ENCODE peak calls at places on chromosomes 11 and 22, in seven cellular contexts. J, S, A, D, U, G and R are unnamed samples.

GRCh38 chr22:33807465-33807864 is 112.8 kb downstream of the LARGE1 start:
- DNase-seq in J (no peak), S (no peak), A (no peak), D (no peak), U (no peak), G (no peak), R (no peak)

GRCh38 chr22:36741968-36742367 is 34.0 kb downstream of the IFT27 start:
- DNase-seq in J (no peak), S (no peak), A (no peak), D (no peak), U (no peak), G (no peak), R (no peak)

GRCh38 chr22:27545071-27545470 is 256.5 kb downstream of the MN1 start:
- DNase-seq in J (no peak), S (no peak), A (no peak), D (no peak), U (no peak), G (no peak), R (no peak)

GRCh38 chr11:76162336-76163288 is 43.7 kb downstream of the WNT11 start:
- DNase-seq in J (no peak), S (no peak), A (peak; percentile 58), D (no peak), U (no peak), G (no peak), R (no peak)

GRCh38 chr22:19815093-19815822 is 39.4 kb downstream of the GNB1L start:
- DNase-seq in J (no peak), S (no peak), A (peak; percentile 94), D (no peak), U (no peak), G (no peak), R (no peak)

GRCh38 chr22:21919526-21920307 is 32.9 kb downstream of the PPM1F start:
- DNase-seq in J (no peak), S (no peak), A (no peak), D (no peak), U (peak; percentile 11), G (no peak), R (no peak)

GRCh38 chr11:14587203-14587602 is 56.4 kb upstream of the PDE3B start:
- DNase-seq in J (no peak), S (no peak), A (no peak), D (no peak), U (no peak), G (no peak), R (no peak)

GRCh38 chr11:110759972-110760381 is 47.7 kb upstream of the ARHGAP20 start:
- DNase-seq in J (no peak), S (no peak), A (no peak), D (no peak), U (no peak), G (no peak), R (no peak)

GRCh38 chr11:111937461-111937769 is 272 bp downstream of the DIXDC1 start:
- DNase-seq in J (no peak), S (no peak), A (no peak), D (no peak), U (no peak), G (no peak), R (no peak)

GRCh38 chr11:47589103-47589502 is 2.6 kb downstream of the FAM180B start:
- DNase-seq in J (no peak), S (no peak), A (no peak), D (no peak), U (no peak), G (no peak), R (no peak)

GRCh38 chr22:27116295-27116694 is 458.9 kb downstream of the MIAT start:
- DNase-seq in J (no peak), S (no peak), A (no peak), D (no peak), U (no peak), G (no peak), R (no peak)

GRCh38 chr11:45102810-45103621 is 43.4 kb upstream of the PRDM11 start:
- DNase-seq in J (peak; percentile 44), S (peak; percentile 45), A (peak; percentile 70), D (peak; percentile 48), U (peak; percentile 87), G (no peak), R (peak; percentile 71)

GRCh38 chr22:44870021-44870420 is 117.6 kb downstream of the ARHGAP8 start:
- DNase-seq in J (no peak), S (peak; percentile 19), A (peak; percentile 60), D (no peak), U (no peak), G (no peak), R (no peak)

GRCh38 chr11:44300881-44301855 is 8.8 kb downstream of the ALX4 start:
- DNase-seq in J (no peak), S (no peak), A (no peak), D (no peak), U (no peak), G (no peak), R (no peak)

GRCh38 chr11:36333897-36334296 is 37.8 kb downstream of the PRR5L start:
- DNase-seq in J (no peak), S (peak; percentile 44), A (peak; percentile 62), D (no peak), U (peak; percentile 36), G (no peak), R (peak; percentile 46)

GRCh38 chr11:75734491-75735180 is 17.0 kb downstream of the MOGAT2 start:
- DNase-seq in J (no peak), S (no peak), A (no peak), D (peak; percentile 50), U (no peak), G (no peak), R (no peak)

DNA sequence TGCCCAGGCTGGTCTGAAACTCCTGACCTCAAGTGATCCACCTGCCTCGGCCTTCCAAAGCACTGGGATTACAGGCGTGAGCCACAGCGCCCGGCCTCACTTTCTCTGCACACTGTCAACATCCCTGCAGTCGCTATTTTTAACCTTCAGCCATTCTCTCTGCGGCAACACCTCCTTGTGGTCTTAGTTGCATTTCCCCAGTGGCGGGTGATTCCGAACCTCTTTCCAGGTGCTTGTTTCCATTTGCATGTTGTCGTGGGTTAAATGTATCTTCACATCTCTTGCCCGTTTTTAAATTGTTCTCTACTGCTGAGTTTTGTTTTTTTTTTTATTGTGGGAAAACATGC is 2.2 kb upstream of the SCT start:
- DNase-seq in J (no peak), S (no peak), A (no peak), D (no peak), U (no peak), G (no peak), R (no peak)
- TF ChIP-seq YY1 in J (peak; percentile 74), S (no peak), A (no peak), D (no peak), U (no peak), G (no peak), R (no peak)

GRCh38 chr11:86140334-86140733 is 71.5 kb upstream of the PICALM start:
- DNase-seq in J (no peak), S (no peak), A (no peak), D (no peak), U (no peak), G (no peak), R (no peak)
- TF ChIP-seq YY1 in J (no peak), S (no peak), A (no peak), D (no peak), U (no peak), G (no peak), R (no peak)

GRCh38 chr11:73405146-73405510 is 28.9 kb downstream of the RELT start:
- DNase-seq in J (no peak), S (no peak), A (no peak), D (no peak), U (no peak), G (no peak), R (no peak)

GRCh38 chr11:73403541-73403940 is 27.3 kb downstream of the RELT start:
- DNase-seq in J (no peak), S (no peak), A (no peak), D (no peak), U (no peak), G (no peak), R (no peak)

GRCh38 chr11:73404506-73405145 is 28.4 kb downstream of the RELT start:
- DNase-seq in J (no peak), S (no peak), A (no peak), D (no peak), U (no peak), G (no peak), R (no peak)

GRCh38 chr11:73402834-73403185 is 26.6 kb downstream of the RELT start:
- DNase-seq in J (no peak), S (no peak), A (peak; percentile 40), D (no peak), U (no peak), G (no peak), R (no peak)

DNA sequence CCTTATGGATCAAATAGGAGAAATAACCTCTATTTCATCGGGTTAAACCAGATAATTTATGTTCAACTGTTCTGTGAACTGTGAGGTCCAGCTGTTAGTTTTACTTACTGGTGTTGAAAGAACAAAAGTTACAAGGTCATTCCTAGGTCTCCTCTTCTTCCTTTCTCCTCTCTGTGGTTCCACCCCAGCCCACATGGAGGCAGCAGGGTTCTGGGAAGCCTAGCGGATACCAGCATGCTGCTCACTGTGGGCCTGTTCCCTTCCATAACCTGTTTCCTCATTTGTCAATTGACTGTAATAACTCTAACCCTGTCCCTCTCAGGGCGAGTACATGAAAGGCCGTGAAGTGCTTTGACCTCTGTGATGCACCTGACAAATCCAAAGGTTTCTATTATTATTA is 27.8 kb downstream of the RELT start:
- DNase-seq in J (no peak), S (peak; percentile 28), A (peak; percentile 70), D (peak; percentile 74), U (peak; percentile 84), G (no peak), R (peak; percentile 33)
- TF ChIP-seq YY1 in J (no peak), S (no peak), A (no peak), D (peak; percentile 6), U (no peak), G (no peak), R (no peak)

GRCh38 chr11:104443387-104443786 is 279.4 kb upstream of the PDGFD start:
- DNase-seq in J (no peak), S (no peak), A (no peak), D (no peak), U (no peak), G (no peak), R (no peak)

DNA sequence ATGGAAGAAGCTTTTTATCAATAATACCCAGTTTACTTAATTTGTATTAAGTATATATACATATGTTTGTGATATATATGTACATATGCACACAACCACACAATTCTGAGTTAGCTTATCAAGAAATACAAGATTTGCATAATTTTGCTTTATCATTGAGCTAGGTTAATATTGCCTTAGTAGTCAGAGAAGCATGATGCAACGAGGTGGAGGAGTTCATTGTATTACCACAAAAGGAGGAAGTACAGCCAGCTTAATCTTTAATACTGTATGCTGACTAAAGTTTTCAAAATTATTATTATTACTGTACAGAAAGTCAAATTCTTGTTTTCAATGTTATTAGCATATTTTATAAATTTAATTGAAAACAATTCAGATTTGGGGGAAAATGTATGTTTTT is 278.4 kb upstream of the PDGFD start:
- DNase-seq in J (no peak), S (no peak), A (no peak), D (no peak), U (no peak), G (no peak), R (no peak)
- TF ChIP-seq YY1 in J (no peak), S (no peak), A (no peak), D (no peak), U (no peak), G (no peak), R (no peak)